ENCODE peak calls at places on chromosomes 13 and 19, in seven cellular contexts. One of them, this sample, is unnamed.

GRCh38 chr19:45125360-45125759 is 32.4 kb downstream of the PPP1R37 start:
- DNase-seq in NCI-H524 treated with DMSO at 0.1 percent for 48 hours: no peak
- DNase-seq in AG04450: no peak
- DNase-seq in ACHN: no peak
- DNase-seq in NCI-H748 treated with DMSO at 0.1 percent for 48 hours: no peak
- DNase-seq in stimulated activated naive B cell treated with anti-CD40 and anti-IgM and Interleukin-4, amounts not matched to agents 10 μg/mL and 1 μg/mL and 100 μg/mL, for 72 hours: no peak
- DNase-seq in putamen: no peak
- DNase-seq in this sample: no peak

GRCh38 chr13:50401721-50402510 is 386.7 kb downstream of the KCNRG start:
- DNase-seq in AG04450: no peak
- DNase-seq in ACHN: no peak
- DNase-seq in stimulated activated naive B cell treated with anti-CD40 and anti-IgM and Interleukin-4, amounts not matched to agents 10 μg/mL and 1 μg/mL and 100 μg/mL, for 72 hours: no peak
- DNase-seq in putamen: no peak
- DNase-seq in NCI-H524 treated with DMSO at 0.1 percent for 48 hours: no peak
- DNase-seq in NCI-H748 treated with DMSO at 0.1 percent for 48 hours: no peak
- DNase-seq in this sample: no peak

GRCh38 chr13:112270951-112271350 is 105.2 kb upstream of the SPACA7 start:
- DNase-seq in NCI-H524 treated with DMSO at 0.1 percent for 48 hours: no peak
- DNase-seq in stimulated activated naive B cell treated with anti-CD40 and anti-IgM and Interleukin-4, amounts not matched to agents 10 μg/mL and 1 μg/mL and 100 μg/mL, for 72 hours: no peak
- DNase-seq in ACHN: no peak
- DNase-seq in AG04450: no peak
- DNase-seq in putamen: no peak
- DNase-seq in NCI-H748 treated with DMSO at 0.1 percent for 48 hours: no peak
- DNase-seq in this sample: no peak

GRCh38 chr19:51101171-51101865 is 6.9 kb downstream of the CTU1 start:
- DNase-seq in NCI-H748 treated with DMSO at 0.1 percent for 48 hours: no peak
- DNase-seq in putamen: no peak
- DNase-seq in AG04450: no peak
- DNase-seq in stimulated activated naive B cell treated with anti-CD40 and anti-IgM and Interleukin-4, amounts not matched to agents 10 μg/mL and 1 μg/mL and 100 μg/mL, for 72 hours: no peak
- DNase-seq in ACHN: no peak
- DNase-seq in NCI-H524 treated with DMSO at 0.1 percent for 48 hours: no peak
- DNase-seq in this sample: no peak

GRCh38 chr19:35153701-35154534 is 617 bp upstream of the FXYD5 start:
- DNase-seq in NCI-H524 treated with DMSO at 0.1 percent for 48 hours: no peak
- DNase-seq in NCI-H748 treated with DMSO at 0.1 percent for 48 hours: peak; percentile 15
- DNase-seq in stimulated activated naive B cell treated with anti-CD40 and anti-IgM and Interleukin-4, amounts not matched to agents 10 μg/mL and 1 μg/mL and 100 μg/mL, for 72 hours: peak; percentile 58
- DNase-seq in putamen: no peak
- DNase-seq in ACHN: peak; percentile 59
- DNase-seq in AG04450: no peak
- DNase-seq in this sample: no peak

GRCh38 chr19:16449330-16449961 is 22.3 kb downstream of the EPS15L1 start:
- DNase-seq in stimulated activated naive B cell treated with anti-CD40 and anti-IgM and Interleukin-4, amounts not matched to agents 10 μg/mL and 1 μg/mL and 100 μg/mL, for 72 hours: peak; percentile 66
- DNase-seq in NCI-H748 treated with DMSO at 0.1 percent for 48 hours: no peak
- DNase-seq in AG04450: no peak
- DNase-seq in NCI-H524 treated with DMSO at 0.1 percent for 48 hours: no peak
- DNase-seq in ACHN: no peak
- DNase-seq in putamen: no peak
- DNase-seq in this sample: peak; percentile 95

GRCh38 chr13:112685856-112686255 is 4.0 kb upstream of the ATP11A start:
- DNase-seq in stimulated activated naive B cell treated with anti-CD40 and anti-IgM and Interleukin-4, amounts not matched to agents 10 μg/mL and 1 μg/mL and 100 μg/mL, for 72 hours: no peak
- DNase-seq in NCI-H524 treated with DMSO at 0.1 percent for 48 hours: no peak
- DNase-seq in AG04450: no peak
- DNase-seq in NCI-H748 treated with DMSO at 0.1 percent for 48 hours: no peak
- DNase-seq in putamen: no peak
- DNase-seq in ACHN: no peak
- DNase-seq in this sample: no peak

GRCh38 chr19:10256551-10256950 is 4.5 kb downstream of the MRPL4 start:
- DNase-seq in stimulated activated naive B cell treated with anti-CD40 and anti-IgM and Interleukin-4, amounts not matched to agents 10 μg/mL and 1 μg/mL and 100 μg/mL, for 72 hours: no peak
- DNase-seq in putamen: no peak
- DNase-seq in ACHN: no peak
- DNase-seq in AG04450: no peak
- DNase-seq in NCI-H748 treated with DMSO at 0.1 percent for 48 hours: no peak
- DNase-seq in NCI-H524 treated with DMSO at 0.1 percent for 48 hours: no peak
- DNase-seq in this sample: no peak

GRCh38 chr13:107847406-107847805 is 367.9 kb downstream of the LIG4 start:
- DNase-seq in NCI-H524 treated with DMSO at 0.1 percent for 48 hours: peak; percentile 73
- DNase-seq in ACHN: no peak
- DNase-seq in AG04450: no peak
- DNase-seq in NCI-H748 treated with DMSO at 0.1 percent for 48 hours: no peak
- DNase-seq in stimulated activated naive B cell treated with anti-CD40 and anti-IgM and Interleukin-4, amounts not matched to agents 10 μg/mL and 1 μg/mL and 100 μg/mL, for 72 hours: no peak
- DNase-seq in putamen: no peak
- DNase-seq in this sample: no peak

GRCh38 chr13:110493161-110493593 is 68.3 kb downstream of the RAB20 start:
- DNase-seq in putamen: no peak
- DNase-seq in stimulated activated naive B cell treated with anti-CD40 and anti-IgM and Interleukin-4, amounts not matched to agents 10 μg/mL and 1 μg/mL and 100 μg/mL, for 72 hours: no peak
- DNase-seq in ACHN: no peak
- DNase-seq in AG04450: no peak
- DNase-seq in NCI-H524 treated with DMSO at 0.1 percent for 48 hours: no peak
- DNase-seq in NCI-H748 treated with DMSO at 0.1 percent for 48 hours: no peak
- DNase-seq in this sample: no peak

GRCh38 chr13:41561179-41561578 is 103.8 kb downstream of the RGCC start:
- DNase-seq in NCI-H524 treated with DMSO at 0.1 percent for 48 hours: no peak
- DNase-seq in AG04450: no peak
- DNase-seq in NCI-H748 treated with DMSO at 0.1 percent for 48 hours: no peak
- DNase-seq in putamen: peak; percentile 43
- DNase-seq in stimulated activated naive B cell treated with anti-CD40 and anti-IgM and Interleukin-4, amounts not matched to agents 10 μg/mL and 1 μg/mL and 100 μg/mL, for 72 hours: no peak
- DNase-seq in ACHN: no peak
- DNase-seq in this sample: no peak

GRCh38 chr13:110471833-110472162 is 89.7 kb downstream of the RAB20 start:
- DNase-seq in AG04450: no peak
- DNase-seq in stimulated activated naive B cell treated with anti-CD40 and anti-IgM and Interleukin-4, amounts not matched to agents 10 μg/mL and 1 μg/mL and 100 μg/mL, for 72 hours: peak; percentile 87
- DNase-seq in NCI-H524 treated with DMSO at 0.1 percent for 48 hours: no peak
- DNase-seq in putamen: peak; percentile 73
- DNase-seq in ACHN: peak; percentile 78
- DNase-seq in NCI-H748 treated with DMSO at 0.1 percent for 48 hours: no peak
- DNase-seq in this sample: peak; percentile 87

GRCh38 chr19:10863107-10863700 is 8.1 kb upstream of the CARM1 start:
- DNase-seq in AG04450: no peak
- DNase-seq in NCI-H748 treated with DMSO at 0.1 percent for 48 hours: no peak
- DNase-seq in NCI-H524 treated with DMSO at 0.1 percent for 48 hours: no peak
- DNase-seq in putamen: no peak
- DNase-seq in stimulated activated naive B cell treated with anti-CD40 and anti-IgM and Interleukin-4, amounts not matched to agents 10 μg/mL and 1 μg/mL and 100 μg/mL, for 72 hours: no peak
- DNase-seq in ACHN: no peak
- DNase-seq in this sample: no peak

GRCh38 chr13:34044660-34045080 is 226.7 kb downstream of the RFC3 start:
- DNase-seq in ACHN: no peak
- DNase-seq in putamen: no peak
- DNase-seq in stimulated activated naive B cell treated with anti-CD40 and anti-IgM and Interleukin-4, amounts not matched to agents 10 μg/mL and 1 μg/mL and 100 μg/mL, for 72 hours: no peak
- DNase-seq in AG04450: peak; percentile 18
- DNase-seq in NCI-H748 treated with DMSO at 0.1 percent for 48 hours: no peak
- DNase-seq in NCI-H524 treated with DMSO at 0.1 percent for 48 hours: no peak
- DNase-seq in this sample: no peak

GRCh38 chr19:51660975-51661600 is 14.5 kb upstream of the SIGLEC14 start:
- DNase-seq in NCI-H748 treated with DMSO at 0.1 percent for 48 hours: peak; percentile 20
- DNase-seq in stimulated activated naive B cell treated with anti-CD40 and anti-IgM and Interleukin-4, amounts not matched to agents 10 μg/mL and 1 μg/mL and 100 μg/mL, for 72 hours: peak; percentile 48
- DNase-seq in putamen: peak; percentile 71
- DNase-seq in ACHN: peak; percentile 62
- DNase-seq in AG04450: peak; percentile 33
- DNase-seq in NCI-H524 treated with DMSO at 0.1 percent for 48 hours: no peak
- DNase-seq in this sample: no peak

GRCh38 chr19:40778045-40778864 is at the start of gene RAB4B:
- DNase-seq in NCI-H748 treated with DMSO at 0.1 percent for 48 hours: peak; percentile 99
- DNase-seq in NCI-H524 treated with DMSO at 0.1 percent for 48 hours: peak; percentile 99
- DNase-seq in putamen: peak; percentile 100
- DNase-seq in AG04450: peak; percentile 100
- DNase-seq in stimulated activated naive B cell treated with anti-CD40 and anti-IgM and Interleukin-4, amounts not matched to agents 10 μg/mL and 1 μg/mL and 100 μg/mL, for 72 hours: peak; percentile 100
- DNase-seq in ACHN: peak; percentile 98
- DNase-seq in this sample: peak; percentile 99

GRCh38 chr19:46919324-46919723 is 58.5 kb downstream of the ARHGAP35 start:
- DNase-seq in NCI-H524 treated with DMSO at 0.1 percent for 48 hours: no peak
- DNase-seq in ACHN: peak; percentile 54
- DNase-seq in AG04450: no peak
- DNase-seq in stimulated activated naive B cell treated with anti-CD40 and anti-IgM and Interleukin-4, amounts not matched to agents 10 μg/mL and 1 μg/mL and 100 μg/mL, for 72 hours: no peak
- DNase-seq in putamen: no peak
- DNase-seq in NCI-H748 treated with DMSO at 0.1 percent for 48 hours: no peak
- DNase-seq in this sample: no peak

GRCh38 chr19:48095637-48096175 is 14.9 kb downstream of the PLA2G4C start:
- DNase-seq in ACHN: no peak
- DNase-seq in NCI-H748 treated with DMSO at 0.1 percent for 48 hours: no peak
- DNase-seq in NCI-H524 treated with DMSO at 0.1 percent for 48 hours: no peak
- DNase-seq in AG04450: no peak
- DNase-seq in putamen: no peak
- DNase-seq in stimulated activated naive B cell treated with anti-CD40 and anti-IgM and Interleukin-4, amounts not matched to agents 10 μg/mL and 1 μg/mL and 100 μg/mL, for 72 hours: no peak
- DNase-seq in this sample: no peak

GRCh38 chr19:46499692-46500091 is 4.0 kb upstream of the PNMA8B start:
- DNase-seq in NCI-H748 treated with DMSO at 0.1 percent for 48 hours: no peak
- DNase-seq in ACHN: no peak
- DNase-seq in putamen: no peak
- DNase-seq in stimulated activated naive B cell treated with anti-CD40 and anti-IgM and Interleukin-4, amounts not matched to agents 10 μg/mL and 1 μg/mL and 100 μg/mL, for 72 hours: no peak
- DNase-seq in NCI-H524 treated with DMSO at 0.1 percent for 48 hours: no peak
- DNase-seq in AG04450: no peak
- DNase-seq in this sample: no peak

GRCh38 chr19:47305309-47305751 is 4.3 kb upstream of the C5AR1 start:
- DNase-seq in stimulated activated naive B cell treated with anti-CD40 and anti-IgM and Interleukin-4, amounts not matched to agents 10 μg/mL and 1 μg/mL and 100 μg/mL, for 72 hours: peak; percentile 32
- DNase-seq in ACHN: peak; percentile 67
- DNase-seq in NCI-H748 treated with DMSO at 0.1 percent for 48 hours: peak; percentile 51
- DNase-seq in NCI-H524 treated with DMSO at 0.1 percent for 48 hours: peak; percentile 17
- DNase-seq in AG04450: peak; percentile 78
- DNase-seq in putamen: no peak
- DNase-seq in this sample: peak; percentile 62

GRCh38 chr13:112637017-112637801 is 49.3 kb upstream of the TUBGCP3 start:
- DNase-seq in NCI-H748 treated with DMSO at 0.1 percent for 48 hours: no peak
- DNase-seq in NCI-H524 treated with DMSO at 0.1 percent for 48 hours: no peak
- DNase-seq in ACHN: no peak
- DNase-seq in stimulated activated naive B cell treated with anti-CD40 and anti-IgM and Interleukin-4, amounts not matched to agents 10 μg/mL and 1 μg/mL and 100 μg/mL, for 72 hours: no peak
- DNase-seq in putamen: no peak
- DNase-seq in AG04450: no peak
- DNase-seq in this sample: no peak

GRCh38 chr19:58538257-58539168 is 5.4 kb upstream of the TRIM28 start:
- DNase-seq in ACHN: no peak
- DNase-seq in stimulated activated naive B cell treated with anti-CD40 and anti-IgM and Interleukin-4, amounts not matched to agents 10 μg/mL and 1 μg/mL and 100 μg/mL, for 72 hours: no peak
- DNase-seq in NCI-H748 treated with DMSO at 0.1 percent for 48 hours: peak; percentile 88
- DNase-seq in putamen: no peak
- DNase-seq in NCI-H524 treated with DMSO at 0.1 percent for 48 hours: no peak
- DNase-seq in AG04450: no peak
- DNase-seq in this sample: no peak

GRCh38 chr19:15727724-15728123 is at the start of gene OR10H2:
- DNase-seq in ACHN: no peak
- DNase-seq in stimulated activated naive B cell treated with anti-CD40 and anti-IgM and Interleukin-4, amounts not matched to agents 10 μg/mL and 1 μg/mL and 100 μg/mL, for 72 hours: no peak
- DNase-seq in NCI-H748 treated with DMSO at 0.1 percent for 48 hours: no peak
- DNase-seq in NCI-H524 treated with DMSO at 0.1 percent for 48 hours: no peak
- DNase-seq in AG04450: no peak
- DNase-seq in putamen: no peak
- DNase-seq in this sample: no peak

GRCh38 chr19:801030-801860 is 4.0 kb downstream of the PTBP1 start:
- DNase-seq in AG04450: no peak
- DNase-seq in putamen: no peak
- DNase-seq in NCI-H524 treated with DMSO at 0.1 percent for 48 hours: no peak
- DNase-seq in ACHN: no peak
- DNase-seq in stimulated activated naive B cell treated with anti-CD40 and anti-IgM and Interleukin-4, amounts not matched to agents 10 μg/mL and 1 μg/mL and 100 μg/mL, for 72 hours: no peak
- DNase-seq in NCI-H748 treated with DMSO at 0.1 percent for 48 hours: no peak
- DNase-seq in this sample: no peak

GRCh38 chr13:44342741-44343140 is 30.9 kb upstream of the SERP2 start:
- DNase-seq in NCI-H524 treated with DMSO at 0.1 percent for 48 hours: no peak
- DNase-seq in stimulated activated naive B cell treated with anti-CD40 and anti-IgM and Interleukin-4, amounts not matched to agents 10 μg/mL and 1 μg/mL and 100 μg/mL, for 72 hours: no peak
- DNase-seq in NCI-H748 treated with DMSO at 0.1 percent for 48 hours: no peak
- DNase-seq in ACHN: no peak
- DNase-seq in AG04450: no peak
- DNase-seq in putamen: no peak
- DNase-seq in this sample: no peak

GRCh38 chr13:30845297-30846214 is 60.5 kb upstream of the MEDAG start:
- DNase-seq in AG04450: no peak
- DNase-seq in stimulated activated naive B cell treated with anti-CD40 and anti-IgM and Interleukin-4, amounts not matched to agents 10 μg/mL and 1 μg/mL and 100 μg/mL, for 72 hours: no peak
- DNase-seq in NCI-H524 treated with DMSO at 0.1 percent for 48 hours: no peak
- DNase-seq in putamen: no peak
- DNase-seq in ACHN: no peak
- DNase-seq in NCI-H748 treated with DMSO at 0.1 percent for 48 hours: no peak
- DNase-seq in this sample: no peak

GRCh38 chr13:51282322-51282721 is 57.2 kb upstream of the SERPINE3 start:
- DNase-seq in stimulated activated naive B cell treated with anti-CD40 and anti-IgM and Interleukin-4, amounts not matched to agents 10 μg/mL and 1 μg/mL and 100 μg/mL, for 72 hours: no peak
- DNase-seq in putamen: no peak
- DNase-seq in AG04450: no peak
- DNase-seq in NCI-H748 treated with DMSO at 0.1 percent for 48 hours: no peak
- DNase-seq in ACHN: no peak
- DNase-seq in NCI-H524 treated with DMSO at 0.1 percent for 48 hours: no peak
- DNase-seq in this sample: no peak

GRCh38 chr19:3057275-3057714 is 5.0 kb downstream of the TLE5 start:
- DNase-seq in putamen: peak; percentile 65
- DNase-seq in stimulated activated naive B cell treated with anti-CD40 and anti-IgM and Interleukin-4, amounts not matched to agents 10 μg/mL and 1 μg/mL and 100 μg/mL, for 72 hours: no peak
- DNase-seq in AG04450: no peak
- DNase-seq in NCI-H748 treated with DMSO at 0.1 percent for 48 hours: no peak
- DNase-seq in ACHN: no peak
- DNase-seq in NCI-H524 treated with DMSO at 0.1 percent for 48 hours: no peak
- DNase-seq in this sample: no peak

This sample was measured in GM12878.